ENCODE peak calls at places on chromosomes 12 and 14, in ten cellular contexts. B, Z, O, M, R, T, E, V, J and F are unnamed samples.

GRCh38 chr14:68140111-68140741 is 320.6 kb downstream of the RAD51B start:
- DNase-seq in M (no peak), E (peak; percentile 99), T (peak; percentile 10), R (peak; percentile 83), J (no peak), B (peak; percentile 25), O (peak; percentile 61), V (no peak), Z (no peak), F (no peak)

GRCh38 chr14:98131406-98131805 is 1140.6 kb downstream of the BCL11B start:
- DNase-seq in J (no peak), M (no peak), E (no peak), V (no peak), O (no peak), Z (no peak), B (no peak), R (no peak), T (no peak), F (no peak)

GRCh38 chr12:1890119-1890703 is 28.2 kb downstream of the CACNA2D4 start:
- DNase-seq in J (no peak), T (no peak), V (no peak), B (no peak), E (no peak), O (no peak), M (no peak), R (no peak), Z (no peak), F (no peak)

GRCh38 chr12:132106921-132107320 is 37.2 kb downstream of the DDX51 start:
- DNase-seq in B (no peak), V (no peak), E (peak; percentile 59), O (no peak), R (no peak), Z (no peak), T (no peak), J (no peak), M (no peak), F (no peak)

GRCh38 chr12:9796346-9796745 is 30.9 kb upstream of the KLRF1 start:
- DNase-seq in Z (no peak), V (no peak), E (no peak), M (no peak), R (no peak), B (no peak), T (no peak), J (no peak), O (no peak), F (no peak)

GRCh38 chr12:107912421-107913004 is 138.0 kb downstream of the ASCL4 start:
- DNase-seq in M (peak; percentile 31), R (peak; percentile 36), Z (no peak), B (peak; percentile 47), T (peak; percentile 89), J (peak; percentile 43), O (no peak), V (peak; percentile 76), E (no peak), F (no peak)

GRCh38 chr14:34920339-34920738 is 45.2 kb upstream of the BAZ1A start:
- DNase-seq in Z (no peak), M (no peak), V (no peak), T (no peak), J (no peak), R (no peak), O (no peak), E (peak; percentile 66), B (no peak), F (no peak)

GRCh38 chr12:21613931-21614330 is 9.3 kb upstream of the GYS2 start:
- DNase-seq in E (no peak), Z (no peak), M (no peak), R (no peak), J (no peak), B (no peak), O (no peak), V (no peak), T (no peak), F (no peak)

GRCh38 chr12:127559349-127560040 is 707.5 kb upstream of the TMEM132C start:
- DNase-seq in E (peak; percentile 94), B (peak; percentile 42), T (peak; percentile 4), M (peak; percentile 5), Z (no peak), J (peak; percentile 3), V (peak; percentile 10), O (peak; percentile 53), R (peak; percentile 4), F (no peak)

GRCh38 chr12:70919597-70920035 is 922 bp downstream of the PTPRR start:
- DNase-seq in B (no peak), T (peak; percentile 17), J (no peak), E (no peak), O (no peak), Z (no peak), R (peak; percentile 2), V (peak; percentile 76), M (no peak), F (peak; percentile 77)

GRCh38 chr12:82415402-82415801 is 57.1 kb downstream of the METTL25 start:
- DNase-seq in B (no peak), E (peak; percentile 49), R (no peak), J (no peak), Z (no peak), O (no peak), V (no peak), M (no peak), T (no peak), F (no peak)